ENCODE peak calls at places on chromosomes 1 and 21, in four cellular contexts. S is dorsolateral prefrontal cortex, Y is brain microvascular endothelial cell, T is SK-MEL-5. P is an unnamed sample.
A peak's percentile ranks its signal among the peaks of the same experiment; 100 is the strongest.

GRCh38 chr1:72284398-72285073 is 2.2 kb upstream of the NEGR1 start:
- DNase-seq in S (peak; percentile 65), Y (peak; percentile 93), T (peak; percentile 10), P (peak; percentile 84)

GRCh38 chr1:178055779-178056471 is 38.0 kb upstream of the RASAL2 start:
- DNase-seq in S (no peak), Y (peak; percentile 33), T (peak; percentile 83), P (peak; percentile 65)

GRCh38 chr1:23574265-23574754 is 15.0 kb upstream of the ID3 start:
- DNase-seq in S (no peak), Y (no peak), T (no peak), P (no peak)

GRCh38 chr1:113686891-113687624 is 72.2 kb downstream of the PHTF1 start:
- DNase-seq in S (no peak), Y (no peak), T (no peak), P (no peak)

GRCh38 chr1:160168609-160169369 is 17.4 kb downstream of the ATP1A4 start:
- DNase-seq in S (no peak), Y (no peak), T (peak; percentile 65), P (no peak)

GRCh38 chr1:234933031-234933430 is 195.6 kb downstream of the TOMM20 start:
- DNase-seq in S (no peak), Y (no peak), T (no peak), P (no peak)

GRCh38 chr1:83931658-83932253 is 67.2 kb downstream of the TTLL7 start:
- DNase-seq in S (no peak), Y (peak; percentile 34), T (peak; percentile 73), P (peak; percentile 89)

GRCh38 chr1:8679929-8680504 is 137.4 kb downstream of the RERE start:
- DNase-seq in S (no peak), Y (no peak), T (no peak), P (no peak)

GRCh38 chr21:25936776-25937175 is 202.0 kb downstream of the GABPA start:
- DNase-seq in S (no peak), Y (no peak), T (no peak), P (no peak)

GRCh38 chr1:81801032-81801833 is 499 bp downstream of the ADGRL2 start:
- DNase-seq in S (peak; percentile 61), Y (peak; percentile 85), T (peak; percentile 34), P (peak; percentile 32)

GRCh38 chr1:86478747-86479146 is 10.0 kb downstream of the CLCA1 start:
- DNase-seq in S (no peak), Y (no peak), T (no peak), P (no peak)

GRCh38 chr1:210223174-210223904 is 9.3 kb upstream of the SERTAD4 start:
- DNase-seq in S (no peak), Y (no peak), T (no peak), P (no peak)

GRCh38 chr1:219113261-219113660 is 60.4 kb upstream of the LYPLAL1 start:
- DNase-seq in S (no peak), Y (no peak), T (no peak), P (no peak)

GRCh38 chr1:2300004-2300771 is 72.1 kb downstream of the SKI start:
- DNase-seq in S (no peak), Y (no peak), T (no peak), P (no peak)

GRCh38 chr21:14382486-14382834 is 486 bp downstream of the HSPA13 start:
- DNase-seq in S (no peak), Y (peak; percentile 2), T (no peak), P (no peak)

P was measured in pons.